ENCODE peak calls at places on chromosomes 13 and 19, in eight cellular contexts. X is spleen, M is left ventricle myocardium inferior, I is breast epithelium, B is heart right ventricle, U is right atrium auricular region, V is aorta, R is esophagus squamous epithelium. O is an unnamed sample.

GRCh38 chr19:45419396-45419795 is 4.3 kb downstream of the ERCC1 start:
- DNase-seq in B (no peak), I (no peak), M (no peak), V (peak), X (peak), R (no peak), U (no peak), O (no peak)

GRCh38 chr13:43905435-43906031 is 25.8 kb downstream of the LACC1 start:
- DNase-seq in I (no peak), R (no peak), B (peak), U (no peak), M (no peak), V (no peak), X (no peak), O (no peak)

GRCh38 chr13:98741741-98742435 is 10.6 kb downstream of the SLC15A1 start:
- DNase-seq in B (no peak), X (no peak), V (no peak), U (no peak), I (no peak), M (no peak), R (no peak), O (no peak)

GRCh38 chr13:30108913-30109237 is 198.5 kb downstream of the KATNAL1 start:
- DNase-seq in X (no peak), I (peak), B (no peak), V (no peak), U (no peak), R (no peak), M (no peak), O (no peak)

GRCh38 chr19:406121-406711 is 2.7 kb downstream of the C2CD4C start:
- DNase-seq in V (peak), R (no peak), M (no peak), U (no peak), B (no peak), I (no peak), X (peak), O (no peak)

GRCh38 chr13:76792680-76793334 is 93.4 kb downstream of the KCTD12 start:
- DNase-seq in B (peak), X (no peak), V (peak), R (no peak), M (no peak), U (no peak), I (no peak), O (no peak)

GRCh38 chr13:20492641-20493040 is 33.0 kb downstream of the CRYL1 start:
- DNase-seq in R (no peak), I (no peak), M (no peak), B (no peak), X (no peak), V (no peak), U (no peak), O (no peak)

GRCh38 chr19:33143897-33144405 is 12.0 kb downstream of the WDR88 start:
- DNase-seq in X (peak), I (peak), R (no peak), M (peak), B (peak), V (peak), U (peak), O (no peak)

GRCh38 chr19:48474084-48474592 is 5.0 kb downstream of the CYTH2 start:
- DNase-seq in U (no peak), I (no peak), V (no peak), M (no peak), X (no peak), R (no peak), B (no peak), O (no peak)

GRCh38 chr19:35444735-35445134 is 3.3 kb upstream of the FFAR2 start:
- DNase-seq in X (no peak), R (no peak), U (no peak), V (no peak), M (no peak), I (no peak), B (no peak), O (no peak)
- H3K4me3 ChIP-seq in X (no peak), R (no peak), U (no peak), V (no peak), M (no peak), I (no peak), B (no peak), O (no peak)

GRCh38 chr13:72383646-72384045 is 343.8 kb downstream of the MZT1 start:
- DNase-seq in B (no peak), R (no peak), U (no peak), V (no peak), M (no peak), I (no peak), X (no peak), O (no peak)
- H3K27ac ChIP-seq in B (no peak), R (no peak), U (no peak), V (no peak), M (no peak), I (no peak), X (no peak), O (no peak)

GRCh38 chr19:30225615-30226463 is 146.3 kb upstream of the ZNF536 start:
- DNase-seq in X (no peak), B (no peak), U (no peak), I (no peak), M (no peak), R (no peak), V (no peak), O (no peak)
- H3K4me3 ChIP-seq in X (peak), B (peak), U (peak), I (peak), M (peak), R (peak), V (peak), O (peak)

GRCh38 chr13:82129281-82129680 is 1753.0 kb downstream of the SLITRK1 start:
- DNase-seq in V (no peak), X (no peak), I (no peak), U (no peak), B (no peak), M (no peak), R (no peak), O (no peak)
- H3K27ac ChIP-seq in V (no peak), X (no peak), I (no peak), U (no peak), B (no peak), M (no peak), R (no peak), O (no peak)

GRCh38 chr13:31944262-31945160 is 87.1 kb upstream of the FRY start:
- DNase-seq in B (no peak), M (no peak), U (no peak), V (no peak), R (no peak), I (no peak), X (no peak), O (no peak)
- H3K4me3 ChIP-seq in B (no peak), M (peak), U (peak), V (no peak), R (no peak), I (no peak), X (no peak), O (no peak)

GRCh38 chr19:27909185-27909840 is 1303.6 kb downstream of the UQCRFS1 start:
- DNase-seq in X (no peak), U (peak), M (no peak), I (no peak), B (no peak), R (no peak), V (no peak), O (no peak)

GRCh38 chr19:27906081-27906480 is 1306.9 kb downstream of the UQCRFS1 start:
- DNase-seq in M (no peak), X (no peak), B (no peak), V (no peak), U (no peak), R (no peak), I (peak), O (no peak)

GRCh38 chr19:27909861-27910260 is 1303.1 kb downstream of the UQCRFS1 start:
- DNase-seq in B (no peak), M (no peak), V (no peak), R (no peak), U (no peak), I (no peak), X (no peak), O (no peak)

GRCh38 chr19:27901078-27901477 is 1311.9 kb downstream of the UQCRFS1 start:
- DNase-seq in U (no peak), R (no peak), I (no peak), X (no peak), V (no peak), B (no peak), M (no peak), O (no peak)

DNA sequence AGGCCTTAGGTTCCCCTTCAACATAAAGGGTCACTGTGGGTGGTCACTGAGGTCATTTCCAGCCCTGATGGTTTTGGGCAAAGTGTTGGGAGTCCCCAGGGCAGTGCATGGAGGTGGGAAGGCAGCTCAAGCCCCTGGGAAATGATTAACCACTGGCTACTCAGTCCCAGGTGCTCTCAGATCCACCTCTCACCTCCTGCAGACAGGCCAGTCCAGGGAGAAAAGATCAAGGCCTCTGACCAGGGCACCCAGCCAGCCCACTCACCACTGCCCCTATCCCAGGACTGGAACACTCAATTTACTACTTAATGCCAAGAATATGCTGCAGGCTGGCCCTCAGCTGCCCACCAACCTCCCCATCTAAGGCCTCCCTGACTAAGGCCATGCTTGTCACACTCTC is 1307.9 kb downstream of the UQCRFS1 start:
- DNase-seq in R (no peak), B (no peak), I (no peak), U (peak), M (no peak), V (no peak), X (no peak), O (no peak)
- H3K27ac ChIP-seq in R (no peak), B (no peak), I (no peak), U (no peak), M (no peak), V (no peak), X (no peak), O (no peak)

GRCh38 chr13:99972190-99972731 is 694 bp upstream of the ZIC5 start:
- DNase-seq in U (peak), V (no peak), I (no peak), R (no peak), X (no peak), B (no peak), M (no peak), O (no peak)
- H3K4me3 ChIP-seq in U (no peak), V (no peak), I (no peak), R (no peak), X (no peak), B (no peak), M (no peak), O (no peak)

DNA sequence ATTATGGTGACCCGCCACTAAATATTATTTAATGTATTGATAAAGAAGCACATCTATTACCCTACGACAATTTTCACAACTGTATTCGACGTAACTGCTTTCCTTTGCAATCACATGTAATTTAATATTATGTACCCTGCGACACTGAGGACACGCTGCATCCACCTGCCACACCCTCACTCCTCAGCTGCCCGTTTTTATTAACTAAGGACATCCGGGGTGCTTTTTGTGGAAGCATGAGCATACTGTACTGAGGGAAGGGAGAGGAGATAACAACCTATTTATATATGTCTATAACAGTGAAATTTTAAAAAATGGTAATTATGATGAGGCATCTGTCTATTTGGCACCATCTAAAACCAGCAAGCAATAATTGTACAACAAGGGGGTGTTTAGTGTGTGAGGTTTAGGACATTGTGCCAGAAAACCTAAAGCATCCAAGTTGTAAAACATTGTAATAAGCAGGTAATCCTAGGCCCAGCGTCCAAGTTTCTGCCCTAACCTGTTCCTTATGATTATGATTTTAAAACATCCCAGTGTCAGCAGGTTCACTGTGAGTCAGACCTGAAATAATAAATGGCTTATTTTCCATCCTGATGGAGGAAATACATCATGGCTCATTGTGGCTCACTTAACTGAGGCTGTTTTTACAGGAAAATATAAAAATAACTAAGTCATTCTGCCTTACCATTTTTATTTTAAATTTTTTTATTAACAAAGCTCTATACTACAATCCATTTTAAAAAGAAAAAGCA is 56.3 kb downstream of the FOXO1 start:
- DNase-seq in R (no peak), X (no peak), M (no peak), V (no peak), U (no peak), I (no peak), B (no peak), O (no peak)
- H3K27ac ChIP-seq in R (peak), X (no peak), M (no peak), V (no peak), U (no peak), I (peak), B (no peak), O (no peak)